ENCODE peak calls at places on chromosomes 5 and 9, in six cellular contexts. I, N, K, M, Y and X are unnamed samples.

GRCh38 chr5:124790895-124791732 is 44.7 kb upstream of the ZNF608 start:
- DNase-seq in I (no peak), N (peak; percentile 26), K (no peak), M (no peak), Y (peak; percentile 17), X (no peak)

GRCh38 chr5:147949711-147950573 is 43.6 kb upstream of the C5orf46 start:
- DNase-seq in I (no peak), N (no peak), K (no peak), M (no peak), Y (peak; percentile 39), X (no peak)

GRCh38 chr5:72402381-72402890 is 82.3 kb downstream of the PTCD2 start:
- DNase-seq in I (no peak), N (no peak), K (no peak), M (no peak), Y (peak; percentile 85), X (no peak)

GRCh38 chr9:12696931-12697622 is 3.9 kb downstream of the TYRP1 start:
- DNase-seq in I (no peak), N (no peak), K (no peak), M (no peak), Y (no peak), X (no peak)

GRCh38 chr9:8095531-8096223 is 296.1 kb upstream of the DMAC1 start:
- DNase-seq in I (no peak), N (no peak), K (no peak), M (no peak), Y (no peak), X (no peak)

GRCh38 chr9:133855802-133856592 is 117.8 kb upstream of the SARDH start:
- DNase-seq in I (peak; percentile 69), N (peak; percentile 87), K (peak; percentile 83), M (no peak), Y (peak; percentile 87), X (peak; percentile 82)

GRCh38 chr9:107240260-107240659 is 42.8 kb upstream of the RAD23B start:
- DNase-seq in I (no peak), N (no peak), K (no peak), M (no peak), Y (no peak), X (no peak)

GRCh38 chr5:176814313-176814685 is 3.9 kb downstream of the UNC5A start:
- DNase-seq in I (no peak), N (no peak), K (no peak), M (no peak), Y (no peak), X (no peak)

GRCh38 chr5:151570512-151571269 is 20.4 kb downstream of the FAT2 start:
- DNase-seq in I (peak; percentile 27), N (no peak), K (no peak), M (no peak), Y (no peak), X (no peak)

GRCh38 chr9:128455849-128456612 is at the start of gene ODF2:
- DNase-seq in I (peak; percentile 98), N (peak; percentile 99), K (peak; percentile 98), M (peak; percentile 99), Y (peak; percentile 92), X (peak; percentile 98)
- TF ChIP-seq POLR2A in I (peak; percentile 41), N (peak; percentile 55), K (no peak), M (no peak), Y (peak; percentile 89), X (no peak)

DNA sequence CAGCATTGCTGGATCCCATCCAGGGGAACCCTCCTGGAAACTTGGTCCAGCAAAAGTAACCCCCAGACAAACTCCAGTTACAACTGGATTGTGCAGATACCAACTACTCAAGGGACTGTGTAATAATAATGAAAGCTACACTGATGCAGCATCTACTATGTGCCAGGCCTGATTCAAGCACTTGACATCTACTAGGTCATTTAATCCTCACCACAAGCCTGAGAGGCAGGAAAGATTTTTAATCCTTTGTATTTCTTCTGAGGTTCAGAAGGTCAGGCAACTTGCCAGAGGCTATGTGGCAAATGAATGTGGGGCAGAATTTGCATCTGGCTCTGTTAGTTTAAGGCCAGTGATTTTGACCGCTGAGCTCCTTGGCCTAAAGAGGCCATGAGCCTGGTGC is 29.5 kb upstream of the FOXI1 start:
- DNase-seq in I (no peak), N (no peak), K (no peak), M (peak; percentile 0), Y (no peak), X (no peak)
- H3K36me3 ChIP-seq in I (no peaks in the 10 kb centered on the region), N (no peaks in the 10 kb centered on the region), K (no peaks in the 10 kb centered on the region), M (no peaks in the 10 kb centered on the region), Y (no peaks in the 10 kb centered on the region), X (no peaks in the 10 kb centered on the region)

GRCh38 chr5:140673187-140673976 is at the start of gene DND1:
- DNase-seq in I (no peak), N (no peak), K (no peak), M (no peak), Y (no peak), X (no peak)
- TF ChIP-seq POLR2A in I (no peak), N (no peak), K (no peak), M (no peak), Y (no peak), X (no peak)

DNA sequence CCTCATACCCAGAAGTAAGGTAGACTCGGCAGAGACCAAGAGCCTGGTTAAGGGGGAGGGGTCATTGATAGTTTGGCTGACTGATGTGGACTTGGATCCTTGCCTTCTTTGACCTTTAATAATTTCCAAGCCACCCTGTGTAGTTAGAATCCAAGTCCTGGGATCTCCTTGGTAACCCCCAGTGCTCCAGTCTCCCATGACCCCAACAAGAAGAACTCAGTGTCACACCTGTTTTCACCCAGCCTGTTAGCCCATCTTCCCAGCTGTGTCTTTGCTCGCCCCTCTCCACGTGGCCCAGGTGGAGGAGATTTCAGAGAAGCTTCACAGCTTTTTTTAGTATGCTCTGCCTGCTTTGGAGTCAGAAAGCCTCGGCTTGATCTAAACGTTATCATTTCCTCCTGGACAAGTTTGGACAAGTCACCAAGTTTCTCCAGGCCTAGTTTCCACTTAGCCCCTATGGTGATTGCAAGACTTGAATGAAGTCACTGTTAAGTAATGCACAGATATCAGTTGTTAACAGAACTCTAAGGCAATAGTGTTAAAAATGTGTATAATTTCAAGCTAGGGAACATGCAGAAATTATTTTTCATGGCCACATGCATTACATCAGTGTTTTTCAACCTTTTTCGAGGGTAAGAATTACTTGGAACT is 170.0 kb downstream of the TMEM38B start:
- DNase-seq in I (no peak), N (no peak), K (no peak), M (no peak), Y (peak; percentile 2), X (no peak)
- H3K36me3 ChIP-seq in I (no peaks in the 10 kb centered on the region), N (no peaks in the 10 kb centered on the region), K (no peaks in the 10 kb centered on the region), M (no peaks in the 10 kb centered on the region), Y (no peaks in the 10 kb centered on the region), X (no peaks in the 10 kb centered on the region)

GRCh38 chr9:69173891-69174644 is at the start of gene TJP2:
- DNase-seq in I (peak; percentile 41), N (peak; percentile 30), K (peak; percentile 84), M (peak; percentile 86), Y (peak; percentile 75), X (peak; percentile 60)
- TF ChIP-seq POLR2A in I (no peak), N (no peak), K (no peak), M (no peak), Y (peak; percentile 88), X (no peak)

GRCh38 chr5:6902094-6902493 is 188.9 kb downstream of the TENT4A start:
- DNase-seq in I (no peak), N (no peak), K (no peak), M (no peak), Y (no peak), X (no peak)

GRCh38 chr5:6902597-6902996 is 189.4 kb downstream of the TENT4A start:
- DNase-seq in I (peak; percentile 27), N (no peak), K (no peak), M (no peak), Y (no peak), X (no peak)

GRCh38 chr5:6900247-6900646 is 187.0 kb downstream of the TENT4A start:
- DNase-seq in I (no peak), N (no peak), K (no peak), M (no peak), Y (no peak), X (no peak)

GRCh38 chr5:6900828-6901227 is 187.6 kb downstream of the TENT4A start:
- DNase-seq in I (peak; percentile 70), N (no peak), K (no peak), M (no peak), Y (no peak), X (no peak)

GRCh38 chr5:6899215-6899614 is 186.0 kb downstream of the TENT4A start:
- DNase-seq in I (peak; percentile 73), N (peak; percentile 27), K (peak; percentile 17), M (no peak), Y (no peak), X (no peak)
- H3K36me3 ChIP-seq in I (no peaks in the 10 kb centered on the region), N (no peaks in the 10 kb centered on the region), K (no peaks in the 10 kb centered on the region), M (no peaks in the 10 kb centered on the region), Y (no peaks in the 10 kb centered on the region), X (no peaks in the 10 kb centered on the region)

DNA sequence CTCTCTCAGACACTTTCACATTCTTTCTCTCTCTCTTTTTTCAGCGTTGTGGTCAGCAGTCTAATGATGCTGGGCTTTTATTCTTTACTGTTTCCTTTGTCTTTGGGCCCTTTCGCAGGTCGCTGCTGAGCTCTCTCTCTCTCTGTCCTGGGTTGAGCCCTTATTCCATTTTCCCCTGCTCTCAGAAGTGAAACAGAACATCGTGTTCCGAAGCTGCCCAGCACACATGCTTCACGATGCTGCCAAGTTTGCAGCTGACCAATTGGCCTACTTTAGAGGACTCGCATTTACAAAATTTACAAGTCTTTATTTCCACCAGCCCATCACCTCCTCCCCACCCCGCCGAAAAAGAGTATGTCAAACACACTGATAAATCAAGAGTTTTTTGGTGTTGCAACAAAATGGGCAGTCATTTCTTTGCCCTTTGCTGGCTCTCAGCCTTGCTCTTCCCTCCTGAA is 44.4 kb upstream of the PIK3R1 start:
- DNase-seq in I (peak; percentile 60), N (peak; percentile 60), K (peak; percentile 38), M (peak; percentile 91), Y (peak; percentile 11), X (no peak)
- TF ChIP-seq POLR2A in I (no peak), N (no peak), K (no peak), M (no peak), Y (no peak), X (no peak)

GRCh38 chr9:37017546-37017945 is 16.5 kb downstream of the PAX5 start:
- DNase-seq in I (no peak), N (no peak), K (no peak), M (no peak), Y (no peak), X (no peak)
- H3K36me3 ChIP-seq in I (no peaks in the 10 kb centered on the region), N (no peaks in the 10 kb centered on the region), K (no peaks in the 10 kb centered on the region), M (no peaks in the 10 kb centered on the region), Y (no peaks in the 10 kb centered on the region), X (no peaks in the 10 kb centered on the region)

GRCh38 chr5:156783092-156783491 is 67.0 kb upstream of the PPP1R2B start:
- DNase-seq in I (no peak), N (no peak), K (no peak), M (no peak), Y (no peak), X (no peak)
- TF ChIP-seq POLR2A in I (no peak), N (no peak), K (no peak), M (no peak), Y (no peak), X (no peak)

DNA sequence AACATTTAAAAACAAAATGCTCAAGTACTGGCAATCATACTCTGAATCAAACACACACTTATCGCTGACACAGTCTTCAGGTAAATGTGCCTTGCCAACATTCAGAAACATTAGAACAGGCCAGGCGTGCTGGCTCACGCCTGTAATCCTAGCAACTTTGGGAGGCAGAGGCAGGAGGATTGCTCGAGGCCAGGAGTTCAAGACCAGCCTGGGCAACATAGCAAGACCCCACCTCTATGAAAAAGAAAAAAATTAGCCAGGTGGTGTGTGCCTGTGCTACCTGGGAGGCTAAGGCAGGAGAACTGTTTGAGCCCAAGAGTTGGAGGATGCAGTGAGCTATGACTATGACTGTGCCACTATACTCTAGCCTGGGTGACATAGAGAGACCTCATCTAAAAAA is 20.6 kb downstream of the DROSHA start:
- DNase-seq in I (no peak), N (no peak), K (no peak), M (no peak), Y (no peak), X (no peak)
- H3K36me3 ChIP-seq in I (peaks cover 44% of the 10 kb centered on the region), N (no peaks in the 10 kb centered on the region), K (peaks cover 70% of the 10 kb centered on the region), M (peaks cover 90% of the 10 kb centered on the region), Y (peaks cover 47% of the 10 kb centered on the region), X (no peaks in the 10 kb centered on the region)